ENCODE peak calls at places on chromosomes 13 and 19, in six cellular contexts. N, B, Y, H, E and J are unnamed samples.

GRCh38 chr19:54373781-54374266 is 9.1 kb upstream of the LAIR1 start:
- DNase-seq in N (peak; percentile 64), B (no peak), Y (no peak), H (no peak), E (no peak), J (peak; percentile 30)

GRCh38 chr19:1325568-1326294 is 40.1 kb downstream of the EFNA2 start:
- DNase-seq in N (no peak), B (no peak), Y (no peak), H (no peak), E (no peak), J (no peak)

GRCh38 chr19:21022996-21023395 is 2.5 kb downstream of the ZNF430 start:
- DNase-seq in N (no peak), B (no peak), Y (no peak), H (no peak), E (no peak), J (peak; percentile 69)

GRCh38 chr13:72384186-72384823 is 343.1 kb downstream of the MZT1 start:
- DNase-seq in N (no peak), B (no peak), Y (no peak), H (no peak), E (no peak), J (no peak)

GRCh38 chr13:35988648-35989081 is 142.5 kb downstream of the DCLK1 start:
- DNase-seq in N (no peak), B (no peak), Y (no peak), H (no peak), E (no peak), J (no peak)

GRCh38 chr13:22717036-22717435 is 463.7 kb upstream of the SGCG start:
- DNase-seq in N (peak; percentile 55), B (peak; percentile 26), Y (no peak), H (no peak), E (no peak), J (no peak)

GRCh38 chr19:3524075-3524842 is 14.7 kb upstream of the TEKTIP1 start:
- DNase-seq in N (no peak), B (no peak), Y (no peak), H (no peak), E (no peak), J (no peak)

GRCh38 chr13:113426591-113426986 is 26.7 kb downstream of the ADPRHL1 start:
- DNase-seq in N (peak; percentile 21), B (no peak), Y (no peak), H (no peak), E (no peak), J (no peak)

GRCh38 chr13:45195421-45195820 is 5.4 kb downstream of the KCTD4 start:
- DNase-seq in N (no peak), B (no peak), Y (no peak), H (no peak), E (no peak), J (no peak)

GRCh38 chr13:112509190-112509589 is 78.8 kb downstream of the TUBGCP3 start:
- DNase-seq in N (no peak), B (no peak), Y (no peak), H (no peak), E (no peak), J (no peak)

GRCh38 chr13:42396501-42396900 is 124.5 kb downstream of the AKAP11 start:
- DNase-seq in N (no peak), B (no peak), Y (no peak), H (no peak), E (no peak), J (peak; percentile 81)

GRCh38 chr19:1470864-1471513 is 8.0 kb downstream of the C19orf25 start:
- DNase-seq in N (peak; percentile 72), B (no peak), Y (no peak), H (no peak), E (peak; percentile 78), J (peak; percentile 44)

GRCh38 chr13:63517376-63517775 is 2101.7 kb upstream of the PCDH20 start:
- DNase-seq in N (no peak), B (no peak), Y (no peak), H (peak; percentile 62), E (no peak), J (no peak)

GRCh38 chr13:110070511-110071120 is 236.3 kb downstream of the COL4A1 start:
- DNase-seq in N (no peak), B (no peak), Y (no peak), H (no peak), E (no peak), J (no peak)

GRCh38 chr13:113488283-113488682 is 2.2 kb downstream of the DCUN1D2 start:
- DNase-seq in N (no peak), B (no peak), Y (no peak), H (no peak), E (no peak), J (no peak)

GRCh38 chr13:110239280-110240120 is 67.5 kb downstream of the COL4A1 start:
- DNase-seq in N (no peak), B (no peak), Y (no peak), H (no peak), E (no peak), J (no peak)

GRCh38 chr13:65677906-65678305 is 1552.2 kb downstream of the PCDH9 start:
- DNase-seq in N (no peak), B (no peak), Y (no peak), H (no peak), E (no peak), J (no peak)

GRCh38 chr19:33392341-33393285 is 19.1 kb downstream of the CEBPG start:
- DNase-seq in N (peak; percentile 78), B (no peak), Y (no peak), H (peak; percentile 25), E (peak; percentile 8), J (no peak)

GRCh38 chr19:36009220-36009619 is 607 bp upstream of the SYNE4 start:
- DNase-seq in N (peak; percentile 91), B (peak; percentile 46), Y (peak; percentile 38), H (peak; percentile 20), E (peak; percentile 74), J (peak; percentile 64)

GRCh38 chr19:2282062-2282861 is at the start of gene PEAK3:
- DNase-seq in N (peak; percentile 94), B (peak; percentile 32), Y (no peak), H (no peak), E (peak; percentile 70), J (peak; percentile 62)

GRCh38 chr19:7230826-7231225 is 63.4 kb downstream of the INSR start:
- DNase-seq in N (peak; percentile 90), B (peak; percentile 66), Y (no peak), H (no peak), E (no peak), J (no peak)

GRCh38 chr13:110421696-110422395 is 114.8 kb downstream of the COL4A2 start:
- DNase-seq in N (no peak), B (no peak), Y (no peak), H (no peak), E (no peak), J (peak; percentile 50)

GRCh38 chr13:59318320-59318930 is 845.3 kb downstream of the DIAPH3 start:
- DNase-seq in N (peak; percentile 84), B (peak; percentile 43), Y (peak; percentile 28), H (peak; percentile 90), E (peak; percentile 88), J (peak; percentile 74)

GRCh38 chr19:22622901-22623840 is 11.0 kb upstream of the ZNF492 start:
- DNase-seq in N (peak; percentile 90), B (peak; percentile 70), Y (no peak), H (no peak), E (no peak), J (no peak)

GRCh38 chr19:4570916-4571304 is 11.4 kb upstream of the SEMA6B start:
- DNase-seq in N (no peak), B (no peak), Y (no peak), H (no peak), E (no peak), J (no peak)

GRCh38 chr19:38266070-38266469 is 1.7 kb downstream of the SPINT2 start:
- DNase-seq in N (no peak), B (no peak), Y (no peak), H (no peak), E (no peak), J (no peak)

GRCh38 chr19:16462757-16463250 is 9.0 kb downstream of the EPS15L1 start:
- DNase-seq in N (no peak), B (no peak), Y (no peak), H (no peak), E (no peak), J (peak; percentile 27)

GRCh38 chr13:31686660-31687430 is 52.5 kb upstream of the RXFP2 start:
- DNase-seq in N (no peak), B (no peak), Y (no peak), H (no peak), E (no peak), J (no peak)

GRCh38 chr19:51111606-51112005 is 3.4 kb upstream of the CTU1 start:
- DNase-seq in N (no peak), B (no peak), Y (no peak), H (no peak), E (no peak), J (no peak)

GRCh38 chr19:37361994-37362393 is 8.9 kb upstream of the ZNF527 start:
- DNase-seq in N (no peak), B (no peak), Y (no peak), H (no peak), E (no peak), J (no peak)

GRCh38 chr13:103299079-103299478 is 232.9 kb upstream of the SLC10A2 start:
- DNase-seq in N (no peak), B (no peak), Y (no peak), H (no peak), E (peak; percentile 78), J (no peak)

GRCh38 chr19:5036733-5037681 is 68.1 kb downstream of the KDM4B start:
- DNase-seq in N (peak; percentile 82), B (peak; percentile 69), Y (no peak), H (peak; percentile 33), E (no peak), J (no peak)

GRCh38 chr13:107734891-107735620 is 480.3 kb downstream of the LIG4 start:
- DNase-seq in N (no peak), B (peak; percentile 24), Y (no peak), H (peak; percentile 52), E (no peak), J (no peak)

GRCh38 chr19:23887642-23888041 is 27.0 kb upstream of the ZNF726 start:
- DNase-seq in N (no peak), B (no peak), Y (no peak), H (no peak), E (no peak), J (no peak)

GRCh38 chr13:35697281-35697680 is 220.8 kb upstream of the MAB21L1 start:
- DNase-seq in N (no peak), B (no peak), Y (no peak), H (no peak), E (no peak), J (no peak)

GRCh38 chr19:5951338-5951861 is 26.5 kb downstream of the RANBP3 start:
- DNase-seq in N (peak; percentile 54), B (no peak), Y (no peak), H (no peak), E (peak; percentile 33), J (no peak)

GRCh38 chr13:36706755-36707154 is 32.9 kb downstream of the SERTM1 start:
- DNase-seq in N (no peak), B (no peak), Y (no peak), H (no peak), E (no peak), J (no peak)

GRCh38 chr13:101289764-101290163 is 126.5 kb downstream of the NALCN start:
- DNase-seq in N (peak; percentile 46), B (peak; percentile 70), Y (no peak), H (peak; percentile 84), E (peak; percentile 79), J (peak; percentile 15)

GRCh38 chr13:30006246-30006645 is 155.8 kb upstream of the UBL3 start:
- DNase-seq in N (no peak), B (no peak), Y (no peak), H (no peak), E (no peak), J (no peak)